ENCODE peak calls at places on chromosomes 16 and 17, in five cellular contexts. One of them, this sample, is unnamed.

GRCh38 chr16:73062640-73063283 is 14.8 kb upstream of the ZFHX3 start:
- DNase-seq in adrenal gland: no peak
- DNase-seq in lower leg skin: peak
- DNase-seq in BJ: no peak
- DNase-seq in AG04449: no peak
- DNase-seq in this sample: no peak

GRCh38 chr17:81165246-81166032 is at the start of gene PVALEF:
- DNase-seq in adrenal gland: no peak
- DNase-seq in lower leg skin: no peak
- DNase-seq in BJ: no peak
- DNase-seq in AG04449: no peak
- DNase-seq in this sample: no peak

GRCh38 chr17:64702815-64703214 is 40.7 kb upstream of the SMURF2 start:
- DNase-seq in adrenal gland: no peak
- DNase-seq in lower leg skin: no peak
- DNase-seq in BJ: no peak
- DNase-seq in AG04449: no peak
- DNase-seq in this sample: no peak

GRCh38 chr16:969508-970378 is 1.0 kb downstream of the LMF1 start:
- DNase-seq in adrenal gland: peak
- DNase-seq in lower leg skin: no peak
- DNase-seq in BJ: no peak
- DNase-seq in AG04449: no peak
- DNase-seq in this sample: no peak

GRCh38 chr17:16853661-16854320 is 118.1 kb downstream of the TNFRSF13B start:
- DNase-seq in adrenal gland: no peak
- DNase-seq in lower leg skin: no peak
- DNase-seq in BJ: no peak
- DNase-seq in AG04449: no peak
- DNase-seq in this sample: no peak

GRCh38 chr16:27718767-27719445 is 169.0 kb downstream of the KATNIP start:
- DNase-seq in adrenal gland: no peak
- DNase-seq in lower leg skin: no peak
- DNase-seq in BJ: no peak
- DNase-seq in AG04449: no peak
- DNase-seq in this sample: no peak

GRCh38 chr16:87794485-87795078 is 28.8 kb upstream of the KLHDC4 start:
- DNase-seq in adrenal gland: no peak
- DNase-seq in lower leg skin: no peak
- DNase-seq in BJ: no peak
- DNase-seq in AG04449: no peak
- DNase-seq in this sample: no peak

GRCh38 chr16:50816901-50817555 is 75.1 kb downstream of the CYLD start:
- DNase-seq in adrenal gland: no peak
- DNase-seq in lower leg skin: peak
- DNase-seq in BJ: no peak
- DNase-seq in AG04449: no peak
- DNase-seq in this sample: no peak

GRCh38 chr17:40450175-40450574 is 6.9 kb downstream of the IGFBP4 start:
- DNase-seq in adrenal gland: peak
- DNase-seq in lower leg skin: no peak
- DNase-seq in BJ: no peak
- DNase-seq in AG04449: no peak
- DNase-seq in this sample: no peak

GRCh38 chr16:81799138-81799504 is 20.0 kb downstream of the PLCG2 start:
- DNase-seq in adrenal gland: no peak
- DNase-seq in lower leg skin: no peak
- DNase-seq in BJ: no peak
- DNase-seq in AG04449: no peak
- DNase-seq in this sample: no peak

GRCh38 chr17:66330646-66331037 is 28.2 kb downstream of the PRKCA start:
- DNase-seq in adrenal gland: no peak
- DNase-seq in lower leg skin: no peak
- DNase-seq in BJ: no peak
- DNase-seq in AG04449: no peak
- DNase-seq in this sample: no peak

GRCh38 chr17:50909765-50910661 is 43.9 kb upstream of the TOB1 start:
- DNase-seq in adrenal gland: no peak
- DNase-seq in lower leg skin: no peak
- DNase-seq in BJ: no peak
- DNase-seq in AG04449: no peak
- DNase-seq in this sample: no peak

GRCh38 chr16:84700518-84701277 is 898 bp downstream of the USP10 start:
- DNase-seq in adrenal gland: peak
- DNase-seq in lower leg skin: no peak
- DNase-seq in BJ: no peak
- DNase-seq in AG04449: no peak
- DNase-seq in this sample: no peak

GRCh38 chr17:19009970-19010369 is 5.4 kb upstream of the FAM83G start:
- DNase-seq in adrenal gland: no peak
- DNase-seq in lower leg skin: no peak
- DNase-seq in BJ: no peak
- DNase-seq in AG04449: no peak
- DNase-seq in this sample: no peak

GRCh38 chr17:47945080-47945479 is 3.7 kb downstream of the PNPO start:
- DNase-seq in adrenal gland: no peak
- DNase-seq in lower leg skin: no peak
- DNase-seq in BJ: no peak
- DNase-seq in AG04449: no peak
- DNase-seq in this sample: peak

GRCh38 chr16:50705436-50706110 is 12.2 kb downstream of the NOD2 start:
- DNase-seq in adrenal gland: no peak
- DNase-seq in lower leg skin: no peak
- DNase-seq in BJ: no peak
- DNase-seq in AG04449: no peak
- DNase-seq in this sample: no peak

GRCh38 chr16:79328327-79329162 is 272.0 kb downstream of the MAF start:
- DNase-seq in adrenal gland: no peak
- DNase-seq in lower leg skin: no peak
- DNase-seq in BJ: no peak
- DNase-seq in AG04449: no peak
- DNase-seq in this sample: no peak

GRCh38 chr17:17917394-17917793 is 54.8 kb downstream of the TOM1L2 start:
- DNase-seq in adrenal gland: no peak
- DNase-seq in lower leg skin: no peak
- DNase-seq in BJ: no peak
- DNase-seq in AG04449: no peak
- DNase-seq in this sample: no peak

GRCh38 chr17:66438101-66438500 is 135.7 kb downstream of the PRKCA start:
- DNase-seq in adrenal gland: no peak
- DNase-seq in lower leg skin: no peak
- DNase-seq in BJ: no peak
- DNase-seq in AG04449: no peak
- DNase-seq in this sample: no peak

GRCh38 chr16:30142672-30143346 is 19.8 kb upstream of the MAPK3 start:
- DNase-seq in adrenal gland: peak
- DNase-seq in lower leg skin: no peak
- DNase-seq in BJ: no peak
- DNase-seq in AG04449: no peak
- DNase-seq in this sample: no peak

GRCh38 chr16:19783363-19783762 is 65.3 kb downstream of the IQCK start:
- DNase-seq in adrenal gland: no peak
- DNase-seq in lower leg skin: no peak
- DNase-seq in BJ: no peak
- DNase-seq in AG04449: no peak
- DNase-seq in this sample: no peak

GRCh38 chr16:49015189-49015540 is 266.5 kb downstream of the CBLN1 start:
- DNase-seq in adrenal gland: no peak
- DNase-seq in lower leg skin: peak
- DNase-seq in BJ: no peak
- DNase-seq in AG04449: no peak
- DNase-seq in this sample: no peak

GRCh38 chr16:35449663-35450062 is 1990.3 kb downstream of the TP53TG3F start:
- DNase-seq in adrenal gland: no peak
- DNase-seq in lower leg skin: no peak
- DNase-seq in BJ: no peak
- DNase-seq in AG04449: no peak
- DNase-seq in this sample: no peak

GRCh38 chr17:35726609-35727460 is 4.6 kb upstream of the RASL10B start:
- DNase-seq in adrenal gland: peak
- DNase-seq in lower leg skin: peak
- DNase-seq in BJ: peak
- DNase-seq in AG04449: peak
- DNase-seq in this sample: peak

GRCh38 chr16:11370084-11370931 is 25.0 kb downstream of the RMI2 start:
- DNase-seq in adrenal gland: peak
- DNase-seq in lower leg skin: no peak
- DNase-seq in BJ: no peak
- DNase-seq in AG04449: no peak
- DNase-seq in this sample: no peak
- H3K4me3 ChIP-seq in adrenal gland: no peak
- H3K4me3 ChIP-seq in lower leg skin: no peak
- H3K4me3 ChIP-seq in BJ: no peak
- H3K4me3 ChIP-seq in AG04449: no peak
- H3K4me3 ChIP-seq in this sample: no peak

GRCh38 chr17:8253801-8254200 is 4.7 kb downstream of the PFAS start:
- DNase-seq in adrenal gland: peak
- DNase-seq in lower leg skin: no peak
- DNase-seq in BJ: no peak
- DNase-seq in AG04449: no peak
- DNase-seq in this sample: no peak

GRCh38 chr17:8256691-8257090 is 7.6 kb downstream of the PFAS start:
- DNase-seq in adrenal gland: no peak
- DNase-seq in lower leg skin: no peak
- DNase-seq in BJ: no peak
- DNase-seq in AG04449: no peak
- DNase-seq in this sample: no peak

GRCh38 chr17:8254881-8255280 is 5.8 kb downstream of the PFAS start:
- DNase-seq in adrenal gland: no peak
- DNase-seq in lower leg skin: no peak
- DNase-seq in BJ: no peak
- DNase-seq in AG04449: no peak
- DNase-seq in this sample: no peak

GRCh38 chr17:8256291-8256690 is 7.2 kb downstream of the PFAS start:
- DNase-seq in adrenal gland: no peak
- DNase-seq in lower leg skin: no peak
- DNase-seq in BJ: no peak
- DNase-seq in AG04449: no peak
- DNase-seq in this sample: no peak

DNA sequence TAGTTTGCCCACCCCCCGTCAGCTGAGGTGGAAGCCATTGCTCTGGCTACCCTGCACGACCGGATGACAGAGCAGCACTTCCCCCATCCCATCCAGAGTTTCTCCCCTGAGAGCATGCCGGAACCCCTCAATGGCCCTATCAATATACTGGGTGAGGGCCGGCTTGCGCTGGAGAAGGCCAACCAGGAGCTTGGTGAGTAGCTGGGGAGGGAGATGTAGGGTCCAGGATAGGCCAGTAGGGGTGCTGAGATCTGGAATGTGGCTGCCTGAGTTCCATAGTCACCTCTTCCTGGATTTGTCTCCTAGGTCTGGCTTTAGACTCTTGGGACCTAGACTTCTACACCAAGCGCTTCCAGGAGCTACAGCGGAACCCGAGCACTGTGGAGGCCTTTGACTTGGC is 6.4 kb downstream of the PFAS start:
- DNase-seq in adrenal gland: no peak
- DNase-seq in lower leg skin: no peak
- DNase-seq in BJ: no peak
- DNase-seq in AG04449: no peak
- DNase-seq in this sample: no peak
- TF ChIP-seq CTCF in adrenal gland: no peak
- TF ChIP-seq CTCF in lower leg skin: no peak
- TF ChIP-seq CTCF in BJ: no peak
- TF ChIP-seq CTCF in AG04449: no peak
- TF ChIP-seq CTCF in this sample: peak

GRCh38 chr17:5785867-5786509 is 201.7 kb upstream of the NLRP1 start:
- DNase-seq in adrenal gland: no peak
- DNase-seq in lower leg skin: no peak
- DNase-seq in BJ: no peak
- DNase-seq in AG04449: no peak
- DNase-seq in this sample: no peak
- H3K4me3 ChIP-seq in adrenal gland: no peak
- H3K4me3 ChIP-seq in lower leg skin: no peak
- H3K4me3 ChIP-seq in BJ: no peak
- H3K4me3 ChIP-seq in AG04449: no peak
- H3K4me3 ChIP-seq in this sample: no peak

GRCh38 chr16:77677129-77677528 is 45.2 kb upstream of the NUDT7 start:
- DNase-seq in adrenal gland: no peak
- DNase-seq in lower leg skin: no peak
- DNase-seq in BJ: no peak
- DNase-seq in AG04449: no peak
- DNase-seq in this sample: peak
- TF ChIP-seq CTCF in adrenal gland: no peak
- TF ChIP-seq CTCF in lower leg skin: no peak
- TF ChIP-seq CTCF in BJ: no peak
- TF ChIP-seq CTCF in AG04449: no peak
- TF ChIP-seq CTCF in this sample: no peak

GRCh38 chr16:46568472-46569230 is 52.5 kb downstream of the SHCBP1 start:
- DNase-seq in adrenal gland: no peak
- DNase-seq in lower leg skin: no peak
- DNase-seq in BJ: no peak
- DNase-seq in AG04449: no peak
- DNase-seq in this sample: no peak

GRCh38 chr16:46577988-46578579 is 43.1 kb downstream of the SHCBP1 start:
- DNase-seq in adrenal gland: no peak
- DNase-seq in lower leg skin: no peak
- DNase-seq in BJ: no peak
- DNase-seq in AG04449: no peak
- DNase-seq in this sample: no peak

GRCh38 chr16:46569231-46569735 is 51.9 kb downstream of the SHCBP1 start:
- DNase-seq in adrenal gland: no peak
- DNase-seq in lower leg skin: no peak
- DNase-seq in BJ: no peak
- DNase-seq in AG04449: no peak
- DNase-seq in this sample: no peak

GRCh38 chr16:46573834-46574159 is 47.4 kb downstream of the SHCBP1 start:
- DNase-seq in adrenal gland: no peak
- DNase-seq in lower leg skin: no peak
- DNase-seq in BJ: no peak
- DNase-seq in AG04449: no peak
- DNase-seq in this sample: no peak

GRCh38 chr16:46573008-46573833 is 48.0 kb downstream of the SHCBP1 start:
- DNase-seq in adrenal gland: no peak
- DNase-seq in lower leg skin: no peak
- DNase-seq in BJ: peak
- DNase-seq in AG04449: no peak
- DNase-seq in this sample: no peak
- H3K4me3 ChIP-seq in adrenal gland: no peak
- H3K4me3 ChIP-seq in lower leg skin: no peak
- H3K4me3 ChIP-seq in BJ: no peak
- H3K4me3 ChIP-seq in AG04449: no peak
- H3K4me3 ChIP-seq in this sample: no peak